ENCODE peak calls at places on chromosomes 3 and 15, in nine cellular contexts. C, J, H, B, T, Z, U, D and E are unnamed samples.

GRCh38 chr15:66850078-66850991 is 148.3 kb downstream of the SMAD6 start:
- DNase-seq in C (no peak), J (peak; percentile 62), H (peak; percentile 58), B (peak; percentile 40), T (peak; percentile 10), Z (no peak), U (no peak), D (peak; percentile 60), E (peak; percentile 49)

GRCh38 chr15:59268199-59268979 is 61.7 kb downstream of the LDHAL6B start:
- DNase-seq in C (no peak), J (no peak), H (no peak), B (no peak), T (no peak), Z (no peak), U (no peak), D (peak; percentile 54), E (no peak)

GRCh38 chr3:122258757-122259371 is 66.2 kb upstream of the CSTA start:
- DNase-seq in C (peak; percentile 60), J (peak; percentile 65), H (peak; percentile 49), B (peak; percentile 67), T (peak; percentile 71), Z (no peak), U (no peak), D (peak; percentile 54), E (peak; percentile 57)

GRCh38 chr3:23728651-23729117 is 77.1 kb upstream of the UBE2E1 start:
- DNase-seq in C (peak; percentile 18), J (no peak), H (no peak), B (no peak), T (no peak), Z (no peak), U (no peak), D (no peak), E (no peak)

GRCh38 chr3:160368804-160369203 is 30.2 kb downstream of the IFT80 start:
- DNase-seq in C (no peak), J (no peak), H (no peak), B (no peak), T (no peak), Z (no peak), U (no peak), D (no peak), E (no peak)

GRCh38 chr3:14446988-14447570 is 44.7 kb downstream of the SLC6A6 start:
- DNase-seq in C (no peak), J (no peak), H (no peak), B (no peak), T (no peak), Z (no peak), U (no peak), D (no peak), E (no peak)

GRCh38 chr3:184525337-184526157 is 36.0 kb upstream of the EPHB3 start:
- DNase-seq in C (no peak), J (no peak), H (peak; percentile 61), B (no peak), T (no peak), Z (no peak), U (no peak), D (no peak), E (no peak)

GRCh38 chr15:40364259-40364658 is 6.2 kb downstream of the DISP2 start:
- DNase-seq in C (no peak), J (no peak), H (no peak), B (no peak), T (no peak), Z (no peak), U (no peak), D (no peak), E (peak; percentile 33)

GRCh38 chr3:39177708-39178332 is 14.6 kb downstream of the XIRP1 start:
- DNase-seq in C (peak; percentile 93), J (peak; percentile 90), H (peak; percentile 91), B (peak; percentile 88), T (peak; percentile 87), Z (peak; percentile 96), U (peak; percentile 96), D (peak; percentile 95), E (peak; percentile 85)

GRCh38 chr15:75167588-75168076 is 34.0 kb upstream of the C15orf39 start:
- DNase-seq in C (no peak), J (no peak), H (peak; percentile 34), B (no peak), T (no peak), Z (no peak), U (no peak), D (no peak), E (peak; percentile 72)

GRCh38 chr3:145983101-145983500 is 177.9 kb downstream of the PLOD2 start:
- DNase-seq in C (no peak), J (no peak), H (no peak), B (no peak), T (no peak), Z (no peak), U (no peak), D (no peak), E (no peak)

GRCh38 chr3:28958656-28959055 is 322.2 kb upstream of the RBMS3 start:
- DNase-seq in C (no peak), J (no peak), H (no peak), B (no peak), T (no peak), Z (no peak), U (no peak), D (no peak), E (no peak)

GRCh38 chr3:147419062-147419701 is 10.0 kb downstream of the ZIC1 start:
- DNase-seq in C (no peak), J (no peak), H (peak; percentile 74), B (no peak), T (no peak), Z (no peak), U (no peak), D (no peak), E (peak; percentile 21)
- TF ChIP-seq POLR2A in C (no peak), J (no peak), H (no peak), B (no peak), T (no peak), Z (no peak), U (no peak), D (no peak), E (no peak)

DNA sequence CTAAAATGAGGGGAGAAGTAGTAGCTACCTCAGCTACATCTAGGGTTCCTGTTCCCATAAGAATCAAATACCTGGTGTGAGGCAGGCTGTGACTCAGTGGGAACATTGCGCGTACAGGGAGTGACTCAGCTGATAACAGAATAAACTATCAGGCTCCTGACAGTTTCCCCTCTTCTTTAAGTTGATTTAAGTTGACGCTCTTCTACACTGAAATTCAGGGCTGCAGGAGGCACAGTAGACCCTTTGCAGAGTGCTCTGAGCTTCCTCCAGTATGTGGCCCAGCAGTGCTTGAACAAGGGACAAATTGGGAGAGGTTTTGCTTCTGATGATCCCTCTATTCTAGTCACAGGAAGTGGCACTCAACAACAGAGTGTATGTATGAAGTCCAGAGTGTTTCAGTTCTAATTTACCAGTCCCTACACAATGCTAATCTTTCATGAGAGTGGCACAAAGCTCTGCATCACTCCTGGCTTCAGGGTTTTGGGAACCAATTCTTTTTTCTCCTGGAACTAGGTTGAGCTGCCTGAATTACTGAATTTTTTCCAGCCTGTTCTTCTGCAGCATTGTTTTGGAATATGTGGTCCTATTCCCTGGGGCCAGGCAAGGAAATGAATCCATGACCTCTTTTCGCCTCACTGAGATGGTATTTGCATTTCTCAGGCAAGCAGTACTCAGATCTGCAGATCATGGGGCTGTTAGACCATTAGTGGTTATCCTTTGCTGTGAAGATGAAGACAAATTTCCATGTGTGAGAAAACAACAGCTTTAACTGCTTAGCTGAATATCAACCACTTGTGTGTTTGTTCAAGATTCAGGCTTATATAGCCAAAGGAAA is 25.5 kb upstream of the GPR171 start:
- DNase-seq in C (peak; percentile 42), J (no peak), H (no peak), B (peak; percentile 28), T (no peak), Z (no peak), U (no peak), D (peak; percentile 66), E (no peak)
- TF ChIP-seq POLR2A in C (no peak), J (no peak), H (no peak), B (no peak), T (no peak), Z (no peak), U (no peak), D (no peak), E (no peak)

DNA sequence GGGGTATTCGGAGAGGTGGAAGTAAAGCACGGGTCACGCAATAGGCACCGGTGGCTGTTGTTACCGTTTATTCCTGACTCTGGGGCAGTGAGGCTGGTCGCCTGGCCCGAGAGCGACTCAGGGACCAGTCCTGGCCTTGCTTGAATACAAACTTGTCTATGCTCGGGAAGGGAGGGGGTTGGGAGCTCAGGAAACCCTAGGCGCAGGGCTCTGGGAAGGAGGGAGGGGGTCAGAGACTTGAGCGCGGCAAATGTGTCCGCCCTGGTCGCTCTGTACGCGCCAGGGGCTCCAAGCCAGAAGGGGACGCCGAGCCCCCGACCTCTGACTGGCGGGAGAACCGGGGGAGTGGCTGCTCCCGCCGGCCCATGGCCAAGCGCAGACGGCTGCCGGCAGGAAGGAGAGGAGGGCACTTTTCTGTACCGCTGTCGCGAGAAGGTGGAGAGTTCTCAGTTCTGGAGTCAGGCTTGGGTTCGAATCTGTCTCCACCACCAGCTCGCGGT is 1.5 kb downstream of the SPSB4 start:
- DNase-seq in C (no peak), J (peak; percentile 54), H (no peak), B (no peak), T (no peak), Z (no peak), U (no peak), D (no peak), E (no peak)
- TF ChIP-seq POLR2A in C (no peak), J (no peak), H (no peak), B (no peak), T (no peak), Z (no peak), U (no peak), D (no peak), E (no peak)

GRCh38 chr15:49423906-49424520 is 971 bp downstream of the FGF7 start:
- DNase-seq in C (no peak), J (no peak), H (no peak), B (no peak), T (no peak), Z (no peak), U (no peak), D (no peak), E (no peak)

GRCh38 chr15:49421991-49422390 is 1.1 kb upstream of the FGF7 start:
- DNase-seq in C (peak; percentile 32), J (no peak), H (peak; percentile 73), B (peak; percentile 31), T (peak; percentile 24), Z (peak; percentile 76), U (peak; percentile 57), D (peak; percentile 65), E (peak; percentile 69)

GRCh38 chr15:49418811-49419210 is 4.2 kb upstream of the FGF7 start:
- DNase-seq in C (no peak), J (no peak), H (no peak), B (no peak), T (no peak), Z (no peak), U (no peak), D (no peak), E (no peak)

GRCh38 chr15:49424954-49425353 is 1.9 kb downstream of the FGF7 start:
- DNase-seq in C (no peak), J (no peak), H (no peak), B (no peak), T (no peak), Z (no peak), U (no peak), D (no peak), E (no peak)

DNA sequence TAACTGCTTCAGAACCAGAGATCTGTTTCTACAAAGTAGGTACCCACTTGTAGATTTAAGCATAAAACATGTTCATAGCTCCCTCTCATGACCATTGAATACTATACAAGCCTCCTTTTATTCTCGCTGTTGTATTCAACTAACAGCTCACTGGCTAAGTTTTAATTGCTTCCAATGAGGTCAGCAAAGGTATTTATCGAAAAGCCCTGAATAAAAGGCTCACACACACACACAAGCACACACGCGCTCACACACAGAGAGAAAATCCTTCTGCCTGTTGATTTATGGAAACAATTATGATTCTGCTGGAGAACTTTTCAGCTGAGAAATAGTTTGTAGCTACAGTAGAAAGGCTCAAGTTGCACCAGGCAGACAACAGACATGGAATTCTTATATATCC is at the start of gene FGF7:
- DNase-seq in C (no peak), J (no peak), H (peak; percentile 48), B (no peak), T (no peak), Z (peak; percentile 56), U (no peak), D (no peak), E (no peak)
- TF ChIP-seq POLR2A in C (no peak), J (no peak), H (peak; percentile 31), B (no peak), T (peak; percentile 51), Z (no peak), U (peak; percentile 74), D (no peak), E (no peak)